ENCODE peak calls at places on chromosomes 4 and X, in seven cellular contexts. H is mesenchymal stem cell, D is IMR-90, I is H9, U is mesendoderm, J is trophoblast cell, X is H1. W is an unnamed sample.
A peak's percentile ranks its signal among the peaks of the same experiment; 100 is the strongest.

GRCh38 chr4:56655627-56656345 is 25.3 kb downstream of the HOPX start:
- DNase-seq in I (no peak), X (peak; percentile 62), J (no peak), D (no peak), H (no peak), U (no peak), W (no peak)

GRCh38 chrX:18172970-18173369 is 47.7 kb downstream of the BEND2 start:
- DNase-seq in H (no peak), D (no peak), U (no peak), J (no peak), X (no peak), I (no peak), W (no peak)

GRCh38 chrX:77493677-77494553 is 46.7 kb downstream of the FGF16 start:
- DNase-seq in D (peak; percentile 88), I (peak; percentile 85), U (peak; percentile 94), X (peak; percentile 47), J (peak; percentile 52), H (peak; percentile 88), W (peak; percentile 1)

GRCh38 chr4:20195071-20195885 is 56.4 kb upstream of the SLIT2 start:
- DNase-seq in U (no peak), D (peak; percentile 44), J (no peak), X (no peak), I (no peak), H (peak; percentile 7), W (no peak)

GRCh38 chr4:8540072-8540471 is 40.1 kb upstream of the GPR78 start:
- DNase-seq in H (no peak), X (no peak), U (no peak), D (no peak), J (no peak), I (no peak), W (no peak)

GRCh38 chr4:188435381-188435780 is 296.1 kb downstream of the TRIML1 start:
- DNase-seq in I (no peak), X (no peak), D (peak; percentile 19), J (no peak), H (no peak), U (no peak), W (no peak)

GRCh38 chr4:44448548-44449443 is at the start of gene KCTD8:
- DNase-seq in X (peak; percentile 90), I (peak; percentile 98), H (peak; percentile 48), U (peak; percentile 99), J (peak; percentile 2), D (peak; percentile 39), W (peak; percentile 93)

GRCh38 chr4:108171541-108172230 is 3.0 kb upstream of the LEF1 start:
- DNase-seq in D (no peak), U (peak; percentile 57), X (peak; percentile 69), J (no peak), H (peak; percentile 34), I (peak; percentile 57), W (peak; percentile 40)

GRCh38 chrX:17521871-17522693 is 147.1 kb downstream of the NHS start:
- DNase-seq in U (peak; percentile 75), I (peak; percentile 56), X (no peak), J (no peak), D (peak; percentile 45), H (no peak), W (no peak)

GRCh38 chrX:81201692-81202412 is at the start of the genes HMGN5 and SH3BGRL:
- DNase-seq in I (peak; percentile 80), X (peak; percentile 50), U (peak; percentile 89), J (peak; percentile 3), D (peak; percentile 88), H (peak; percentile 92), W (peak; percentile 58)

GRCh38 chr4:129806986-129807385 is 711.0 kb downstream of the C4orf33 start:
- DNase-seq in X (no peak), J (no peak), U (no peak), I (no peak), H (no peak), D (no peak), W (no peak)

GRCh38 chrX:16695079-16695676 is 17.3 kb downstream of the CTPS2 start:
- DNase-seq in J (no peak), D (peak; percentile 65), X (peak; percentile 74), H (peak; percentile 53), I (peak; percentile 66), U (peak; percentile 43), W (no peak)

GRCh38 chr4:2408401-2408958 is 10.0 kb downstream of the ZFYVE28 start:
- DNase-seq in H (no peak), D (no peak), X (no peak), U (no peak), I (peak; percentile 88), J (no peak), W (no peak)

GRCh38 chrX:27775984-27776383 is 31.8 kb upstream of the MAGEB10 start:
- DNase-seq in X (no peak), J (no peak), H (no peak), I (no peak), D (no peak), U (no peak), W (no peak)

GRCh38 chr4:2962614-2963184 is 507 bp downstream of the NOP14 start:
- DNase-seq in X (peak; percentile 78), U (peak; percentile 92), J (peak; percentile 45), D (peak; percentile 38), H (peak; percentile 78), I (peak; percentile 66), W (peak; percentile 71)

DNA sequence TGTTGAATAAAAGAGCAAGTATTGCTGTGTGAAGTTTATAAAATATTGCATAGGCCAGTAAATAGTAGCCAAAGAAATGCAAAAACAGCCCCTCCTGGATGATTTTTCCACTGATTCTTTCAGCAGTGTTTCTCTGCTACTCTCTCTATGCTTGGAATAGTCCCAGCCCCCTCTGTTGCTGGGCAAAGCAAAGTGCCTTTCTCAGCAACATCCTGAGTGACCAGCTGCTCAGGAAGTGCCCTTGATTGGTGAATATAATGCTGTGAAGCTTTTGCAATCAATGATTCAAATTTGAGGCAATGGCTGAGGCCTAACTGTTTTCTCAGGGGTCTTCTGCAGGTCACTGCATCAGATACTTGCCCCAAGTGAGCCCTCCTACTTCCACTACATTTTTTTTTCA is 656.7 kb downstream of the ZNF674 start:
- DNase-seq in H (peak; percentile 8), X (no peak), J (no peak), D (no peak), U (no peak), I (no peak), W (no peak)
- H2AK5ac ChIP-seq in H (no peak overlapping the region), X (no peak overlapping the region), J (no peak overlapping the region), D (no peak overlapping the region), U (no peak overlapping the region), I (no peak overlapping the region), W (no peak overlapping the region)

GRCh38 chrX:21721175-21721574 is 36.7 kb downstream of the SMPX start:
- DNase-seq in U (no peak), D (peak; percentile 38), J (no peak), I (no peak), X (no peak), H (no peak), W (no peak)
- H2AK5ac ChIP-seq in U (no peak overlapping the region), D (no peak overlapping the region), J (no peak overlapping the region), I (no peak overlapping the region), X (no peak overlapping the region), H (no peak overlapping the region), W (no peak overlapping the region)

GRCh38 chr4:7397206-7398103 is 37.3 kb downstream of the PSAPL1 start:
- DNase-seq in I (peak; percentile 21), D (peak; percentile 4), X (peak; percentile 38), J (no peak), H (no peak), U (no peak), W (no peak)

GRCh38 chr4:7398104-7398423 is 36.7 kb downstream of the PSAPL1 start:
- DNase-seq in X (peak; percentile 37), I (no peak), J (no peak), H (peak; percentile 36), U (no peak), D (peak; percentile 59), W (no peak)

GRCh38 chr4:7400671-7401298 is 33.9 kb downstream of the PSAPL1 start:
- DNase-seq in X (no peak), I (no peak), J (no peak), U (no peak), D (no peak), H (no peak), W (no peak)

GRCh38 chr4:7399433-7400234 is 35.1 kb downstream of the PSAPL1 start:
- DNase-seq in I (no peak), J (no peak), D (no peak), X (no peak), H (no peak), U (no peak), W (no peak)

DNA sequence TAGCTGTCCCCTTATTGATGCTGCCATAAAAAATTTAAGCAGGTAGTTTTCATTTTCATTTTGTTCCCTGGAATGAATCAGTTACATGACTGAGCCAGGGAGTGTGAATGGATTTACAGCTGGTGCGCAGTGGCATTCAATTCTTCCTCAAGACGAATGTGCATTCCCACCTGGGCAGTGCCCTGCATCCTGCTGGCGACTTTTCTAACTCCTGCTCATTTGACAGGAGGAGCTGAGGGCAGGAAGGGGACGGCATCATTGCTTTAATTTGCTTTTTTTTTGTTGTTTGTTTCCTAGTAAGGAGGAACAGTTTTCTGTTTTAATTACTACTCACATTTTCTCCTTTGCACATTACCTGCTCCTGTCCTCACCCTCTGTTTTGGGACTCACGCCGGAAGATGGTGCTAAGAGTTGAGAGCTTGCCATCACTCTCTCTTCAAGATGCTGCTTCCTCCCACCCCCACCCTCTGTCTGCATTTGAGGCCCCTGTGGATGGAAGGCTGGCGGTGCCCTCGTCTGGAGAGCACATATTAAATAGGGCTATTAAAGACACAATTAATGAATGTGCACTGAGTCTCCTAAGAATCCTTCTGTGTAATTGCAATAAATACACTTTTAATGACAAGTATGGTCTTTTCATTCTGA is 35.8 kb downstream of the PSAPL1 start:
- DNase-seq in X (peak; percentile 10), I (peak; percentile 13), D (no peak), H (no peak), U (no peak), J (no peak), W (no peak)
- H2AK5ac ChIP-seq in X (no peak overlapping the region), I (no peak overlapping the region), D (no peak overlapping the region), H (no peak overlapping the region), U (no peak overlapping the region), J (no peak overlapping the region), W (peak overlapping the region; percentile 57)

GRCh38 chr4:125539691-125540090 is 224.9 kb downstream of the FAT4 start:
- DNase-seq in J (no peak), D (no peak), H (no peak), X (no peak), I (no peak), U (no peak), W (no peak)
- H2AK5ac ChIP-seq in J (no peak overlapping the region), D (no peak overlapping the region), H (no peak overlapping the region), X (no peak overlapping the region), I (no peak overlapping the region), U (no peak overlapping the region), W (no peak overlapping the region)

GRCh38 chrX:109440475-109440874 is 41.4 kb downstream of the GUCY2F start:
- DNase-seq in I (no peak), H (no peak), U (no peak), J (no peak), D (no peak), X (no peak), W (no peak)
- H2AK5ac ChIP-seq in I (no peak overlapping the region), H (no peak overlapping the region), U (no peak overlapping the region), J (no peak overlapping the region), D (no peak overlapping the region), X (no peak overlapping the region), W (no peak overlapping the region)

W was measured in neuronal stem cell.